ENCODE peak calls at places on chromosomes 7 and 10, in seven cellular contexts. L is CMK, Q is H4, A is heart left ventricle, R is uterus, V is choroid plexus epithelial cell, N is skeletal muscle cell. E is an unnamed sample.

GRCh38 chr10:60351191-60351853 is 38.4 kb downstream of the ANK3 start:
- DNase-seq in A (no peak), V (no peak), Q (no peak), L (no peak), R (no peak), N (no peak), E (no peak)

GRCh38 chr7:102425639-102426267 is 7.6 kb upstream of the ORAI2 start:
- DNase-seq in V (peak), L (no peak), N (no peak), R (no peak), A (no peak), Q (no peak), E (no peak)

GRCh38 chr7:50684011-50684701 is 98.5 kb downstream of the GRB10 start:
- DNase-seq in A (no peak), N (no peak), R (no peak), Q (no peak), L (no peak), V (no peak), E (no peak)

GRCh38 chr7:27154901-27155815 is 1.3 kb downstream of the HOXA7 start:
- DNase-seq in V (no peak), N (no peak), L (no peak), Q (no peak), R (peak), A (no peak), E (no peak)

GRCh38 chr7:31924228-31924627 is 146.0 kb downstream of the PDE1C start:
- DNase-seq in L (no peak), Q (no peak), A (no peak), V (no peak), R (no peak), N (no peak), E (no peak)

GRCh38 chr7:113684165-113684564 is 234.6 kb downstream of the PPP1R3A start:
- DNase-seq in R (no peak), N (no peak), Q (no peak), V (no peak), A (no peak), L (no peak), E (no peak)

GRCh38 chr7:138885383-138886147 is 87.6 kb upstream of the ATP6V0A4 start:
- DNase-seq in A (no peak), R (no peak), V (no peak), L (no peak), N (no peak), Q (no peak), E (no peak)

GRCh38 chr10:131196176-131196885 is 115.2 kb downstream of the TCERG1L start:
- DNase-seq in N (no peak), Q (no peak), V (no peak), A (no peak), R (no peak), L (no peak), E (no peak)

GRCh38 chr7:113015038-113015645 is 71.5 kb downstream of the GPR85 start:
- DNase-seq in V (peak), Q (peak), L (no peak), N (no peak), A (no peak), R (no peak), E (peak)

GRCh38 chr7:129836983-129837382 is 115.8 kb downstream of the UBE2H start:
- DNase-seq in A (no peak), L (no peak), Q (no peak), N (no peak), V (no peak), R (no peak), E (no peak)

GRCh38 chr10:46286991-46287693 is at the start of gene ANTXRL:
- DNase-seq in Q (no peak), L (no peak), N (no peak), V (no peak), R (peak), A (no peak), E (no peak)

GRCh38 chr7:45703911-45704682 is 129.9 kb downstream of the ADCY1 start:
- DNase-seq in Q (no peak), L (no peak), A (peak), V (no peak), R (no peak), N (no peak), E (no peak)

GRCh38 chr7:22827563-22827962 is 4.9 kb upstream of the TOMM7 start:
- DNase-seq in Q (no peak), N (no peak), A (no peak), L (no peak), V (no peak), R (no peak), E (no peak)

GRCh38 chr7:129466796-129467195 is 32.6 kb downstream of the STRIP2 start:
- DNase-seq in N (peak), V (no peak), R (no peak), L (no peak), A (no peak), Q (no peak), E (no peak)

GRCh38 chr10:99812177-99812576 is 29.7 kb downstream of the ABCC2 start:
- DNase-seq in L (no peak), Q (no peak), A (no peak), R (no peak), V (no peak), N (no peak), E (no peak)

GRCh38 chr10:119535837-119536507 is 6.5 kb downstream of the RGS10 start:
- DNase-seq in V (no peak), N (no peak), R (no peak), L (no peak), Q (no peak), A (no peak), E (no peak)

GRCh38 chr7:143263266-143264195 is at the start of gene GSTK1:
- DNase-seq in Q (peak), A (peak), R (peak), V (peak), L (peak), N (no peak), E (peak)

GRCh38 chr7:89072094-89072493 is 276.6 kb upstream of the TEX47 start:
- DNase-seq in L (no peak), R (no peak), A (no peak), Q (no peak), N (no peak), V (peak), E (no peak)

GRCh38 chr10:132222726-132223125 is 36.0 kb downstream of the DPYSL4 start:
- DNase-seq in L (no peak), V (no peak), R (no peak), A (no peak), Q (no peak), N (no peak), E (no peak)

GRCh38 chr7:150852371-150852905 is at the start of gene AOC1:
- DNase-seq in Q (no peak), V (no peak), A (no peak), R (no peak), L (no peak), N (no peak), E (no peak)

GRCh38 chr10:119189811-119190282 is 11.2 kb upstream of the PRDX3 start:
- DNase-seq in A (no peak), Q (peak), R (no peak), V (peak), L (peak), N (no peak), E (no peak)

E was measured in adipocyte.